ENCODE peak calls at places on chromosome 15, in seven cellular contexts. C is H9, F is IMR-90, A is H1, U is neuronal stem cell, X is mesendoderm, R is trophoblast cell. E is an unnamed sample.

GRCh38 chr15:52733696-52734255 is 54.6 kb upstream of the ATOSA start:
- DNase-seq in F (no peak), R (no peak), X (no peak), U (no peak), C (no peak), A (no peak), E (peak; percentile 15)

GRCh38 chr15:79960502-79961217 is 10.3 kb downstream of the BCL2A1 start:
- DNase-seq in R (no peak), C (no peak), F (peak; percentile 28), U (no peak), X (no peak), A (no peak), E (peak; percentile 12)

GRCh38 chr15:87609474-87609873 is 647.1 kb downstream of the NTRK3 start:
- DNase-seq in X (no peak), C (no peak), F (peak; percentile 88), U (no peak), R (no peak), A (no peak), E (peak; percentile 96)

GRCh38 chr15:90044916-90045371 is 43.8 kb downstream of the ZNF710 start:
- DNase-seq in U (no peak), F (no peak), C (no peak), A (no peak), R (no peak), X (no peak), E (no peak)

GRCh38 chr15:71096676-71097075 is 18.6 kb upstream of the THSD4 start:
- DNase-seq in C (peak; percentile 1), F (peak; percentile 46), R (peak; percentile 84), X (peak; percentile 56), U (no peak), A (peak; percentile 11), E (peak; percentile 14)

GRCh38 chr15:95365615-95366107 is 964.8 kb upstream of the NR2F2 start:
- DNase-seq in R (no peak), F (peak; percentile 83), C (no peak), A (no peak), X (peak; percentile 32), U (peak; percentile 8), E (peak; percentile 84)

GRCh38 chr15:23877502-23878412 is 190.7 kb upstream of the NDN start:
- DNase-seq in X (peak; percentile 77), R (peak; percentile 24), U (peak; percentile 65), F (no peak), C (peak; percentile 83), A (peak; percentile 85), E (peak; percentile 20)

GRCh38 chr15:82970696-82971095 is 15.3 kb upstream of the RAMAC start:
- DNase-seq in A (no peak), X (no peak), C (no peak), R (no peak), F (no peak), U (no peak), E (no peak)

GRCh38 chr15:62390793-62391543 is 225.9 kb upstream of the C2CD4B start:
- DNase-seq in C (peak; percentile 54), R (no peak), F (peak; percentile 36), U (peak; percentile 44), A (peak; percentile 79), X (peak; percentile 67), E (peak; percentile 73)

DNA sequence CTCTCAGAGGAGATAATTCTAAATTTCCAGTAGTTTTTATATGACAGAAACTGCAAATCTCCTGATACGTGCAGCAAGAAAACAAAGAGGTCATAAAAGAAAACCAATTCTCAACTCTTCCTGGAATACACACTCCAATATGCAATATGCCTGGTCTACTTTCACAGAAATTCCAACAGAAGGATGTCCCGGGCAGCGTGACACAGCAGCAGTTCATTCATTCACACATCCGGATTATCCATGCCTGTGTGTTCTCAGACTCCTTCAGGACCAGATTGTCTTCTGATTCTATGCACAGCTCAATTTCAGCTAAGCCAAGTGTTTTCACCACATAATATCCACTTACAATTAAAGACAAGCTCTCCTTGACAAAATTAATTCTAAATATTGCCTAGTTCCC is 64.3 kb downstream of the FBN1 start:
- DNase-seq in R (no peak), A (no peak), U (no peak), F (no peak), X (no peak), C (no peak), E (peak; percentile 78)
- H3K4me1 ChIP-seq in R (no peaks in the 10 kb centered on the region), A (no peaks in the 10 kb centered on the region), U (peaks cover 2% of the 10 kb centered on the region), F (peaks cover 7% of the 10 kb centered on the region), X (no peaks in the 10 kb centered on the region), C (no peaks in the 10 kb centered on the region), E (peaks cover 4% of the 10 kb centered on the region)

GRCh38 chr15:65329298-65329990 is 25.0 kb downstream of the RNU5B-1 start:
- DNase-seq in U (no peak), X (no peak), R (no peak), F (no peak), C (no peak), A (no peak), E (no peak)

GRCh38 chr15:65326844-65327243 is 22.4 kb downstream of the RNU5B-1 start:
- DNase-seq in U (no peak), F (no peak), X (no peak), C (no peak), R (no peak), A (no peak), E (no peak)

GRCh38 chr15:65329991-65330735 is 25.7 kb downstream of the RNU5B-1 start:
- DNase-seq in U (no peak), A (no peak), C (no peak), R (no peak), X (no peak), F (no peak), E (no peak)

GRCh38 chr15:65327651-65328393 is 23.3 kb downstream of the RNU5B-1 start:
- DNase-seq in X (no peak), U (no peak), C (no peak), F (no peak), A (no peak), R (no peak), E (no peak)

GRCh38 chr15:65328506-65329297 is 24.2 kb downstream of the RNU5B-1 start:
- DNase-seq in U (no peak), R (no peak), F (no peak), A (no peak), C (no peak), X (no peak), E (no peak)
- H3K4ac ChIP-seq in U (no peak overlapping the region), R (no peak overlapping the region), F (no peak overlapping the region), A (no peak overlapping the region), C (no peak overlapping the region), X (no peak overlapping the region), E (no peak overlapping the region)

GRCh38 chr15:59360896-59361295 is 11.8 kb downstream of the MYO1E start:
- DNase-seq in X (no peak), U (no peak), A (no peak), C (no peak), R (no peak), F (no peak), E (peak; percentile 96)
- H3K4me1 ChIP-seq in X (no peaks in the 10 kb centered on the region), U (no peaks in the 10 kb centered on the region), A (peaks cover 8% of the 10 kb centered on the region), C (peaks cover 4% of the 10 kb centered on the region), R (no peaks in the 10 kb centered on the region), F (peaks cover 7% of the 10 kb centered on the region), E (peaks cover 7% of the 10 kb centered on the region)

DNA sequence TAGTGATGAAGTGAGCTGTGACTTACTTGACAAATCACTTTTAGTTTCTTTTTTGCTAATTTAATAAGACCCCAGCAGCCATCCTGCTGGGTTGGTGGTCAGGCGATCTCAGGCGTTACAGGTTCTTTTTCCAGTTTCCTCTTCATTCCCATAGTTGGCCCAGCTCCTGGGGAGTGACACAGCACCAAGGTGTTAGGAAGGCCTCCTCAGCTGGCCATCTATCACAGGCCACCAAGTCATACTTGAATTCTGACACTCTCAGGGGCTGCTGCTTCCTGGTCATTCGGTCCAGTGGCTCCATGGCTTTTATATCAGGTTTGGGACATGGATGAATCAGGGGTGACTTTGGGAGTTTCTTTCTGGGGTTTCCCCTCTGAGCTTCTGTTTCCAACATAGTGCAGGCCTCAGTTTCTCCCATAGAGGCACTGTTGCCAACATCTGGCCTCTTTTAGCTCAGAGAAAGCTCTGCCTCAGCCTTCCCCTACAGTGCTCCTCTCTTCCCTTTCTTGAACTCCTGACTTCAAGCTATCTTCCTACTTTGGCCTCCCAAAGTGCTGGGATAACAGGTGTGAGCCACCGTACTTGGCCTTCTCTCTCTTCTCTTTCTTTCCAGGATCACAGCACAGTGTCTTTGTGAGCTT is 211.8 kb downstream of the NR2F2 start:
- DNase-seq in X (no peak), U (no peak), A (no peak), C (no peak), R (no peak), F (no peak), E (no peak)
- H3K4ac ChIP-seq in X (no peak overlapping the region), U (no peak overlapping the region), A (no peak overlapping the region), C (no peak overlapping the region), R (no peak overlapping the region), F (no peak overlapping the region), E (no peak overlapping the region)

GRCh38 chr15:51093865-51094605 is 671 bp downstream of the TNFAIP8L3 start:
- DNase-seq in X (peak; percentile 33), U (no peak), R (no peak), C (no peak), F (no peak), A (peak; percentile 64), E (no peak)

GRCh38 chr15:51097553-51098330 is 3.0 kb upstream of the TNFAIP8L3 start:
- DNase-seq in R (no peak), A (no peak), F (peak; percentile 63), U (no peak), C (no peak), X (no peak), E (peak; percentile 69)

GRCh38 chr15:51094606-51095569 is at the start of gene TNFAIP8L3:
- DNase-seq in U (peak; percentile 18), F (no peak), X (peak; percentile 25), R (no peak), A (peak; percentile 57), C (peak; percentile 46), E (no peak)

GRCh38 chr15:51096976-51097375 is 2.3 kb upstream of the TNFAIP8L3 start:
- DNase-seq in U (no peak), A (no peak), R (no peak), X (no peak), C (no peak), F (no peak), E (no peak)

DNA sequence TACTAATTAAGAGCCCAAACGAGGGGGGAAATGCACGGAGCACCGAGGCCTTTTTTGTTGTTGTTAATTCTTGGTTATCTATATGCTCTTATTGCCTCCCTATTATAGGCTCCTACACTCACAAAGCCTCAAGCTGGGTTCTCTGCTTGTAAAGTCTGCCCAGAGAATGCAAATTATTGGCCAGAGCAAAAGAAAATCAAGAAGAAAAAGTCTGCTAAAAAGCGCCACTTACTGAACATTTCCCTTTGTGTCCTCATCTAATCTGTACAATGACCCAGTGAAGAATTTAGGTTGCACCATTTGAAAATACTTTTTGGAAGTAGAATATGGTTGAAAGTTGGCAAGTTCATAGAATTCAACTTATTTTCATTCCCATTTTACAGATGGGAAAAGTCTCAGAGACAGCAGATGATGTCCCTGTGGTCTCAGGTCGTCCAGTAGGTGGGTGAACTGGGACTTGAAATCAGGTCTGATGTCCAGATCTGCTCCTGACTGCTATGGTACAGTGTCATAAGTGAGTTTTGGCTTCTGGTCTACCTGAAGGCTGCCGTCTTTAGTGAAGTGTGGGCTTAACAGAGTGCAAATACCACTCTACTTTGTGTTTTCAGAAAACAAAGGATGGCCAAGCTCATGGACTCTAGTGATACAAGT is 1.1 kb upstream of the TNFAIP8L3 start:
- DNase-seq in F (no peak), R (no peak), A (no peak), U (no peak), C (no peak), X (no peak), E (no peak)
- H3K4me1 ChIP-seq in F (peaks cover 2% of the 10 kb centered on the region), R (peaks cover 5% of the 10 kb centered on the region), A (peaks cover 3% of the 10 kb centered on the region), U (peaks cover 5% of the 10 kb centered on the region), C (no peaks in the 10 kb centered on the region), X (no peaks in the 10 kb centered on the region), E (peaks cover 20% of the 10 kb centered on the region)

GRCh38 chr15:53834214-53834613 is 74.8 kb upstream of the WDR72 start:
- DNase-seq in U (no peak), F (no peak), A (no peak), R (no peak), X (no peak), C (no peak), E (no peak)
- H3K4ac ChIP-seq in U (no peak overlapping the region), F (no peak overlapping the region), A (no peak overlapping the region), R (peak overlapping the region; percentile 31), X (no peak overlapping the region), C (no peak overlapping the region), E (no peak overlapping the region)